ENCODE peak calls at places on chromosomes 13 and 19, in nine cellular contexts. L is body of pancreas, J is IMR-90, K is colonic mucosa, I is cardiac muscle cell, Z is heart right ventricle, B is psoas muscle, V is AG04449, R is kidney epithelial cell. C is an unnamed sample.

GRCh38 chr13:59679239-59679638 is 484.5 kb downstream of the DIAPH3 start:
- DNase-seq in L (no peak), J (no peak), K (no peak), I (no peak), Z (no peak), B (no peak), V (no peak), R (no peak), C (no peak)

GRCh38 chr19:21434516-21434915 is 37.6 kb downstream of the ZNF493 start:
- DNase-seq in L (no peak), J (no peak), K (no peak), I (no peak), Z (no peak), B (no peak), V (no peak), R (no peak), C (no peak)

GRCh38 chr13:100828226-100828625 is 153.6 kb upstream of the TMTC4 start:
- DNase-seq in L (no peak), J (no peak), K (no peak), I (peak), Z (no peak), B (no peak), V (no peak), R (no peak), C (no peak)

GRCh38 chr19:2533686-2534085 is 57.8 kb downstream of the GADD45B start:
- DNase-seq in L (no peak), J (no peak), K (no peak), I (no peak), Z (no peak), B (no peak), V (no peak), R (no peak), C (no peak)

GRCh38 chr19:10503002-10503789 is at the start of gene KEAP1:
- DNase-seq in L (peak), J (no peak), K (peak), I (no peak), Z (peak), B (no peak), V (no peak), R (no peak), C (no peak)

GRCh38 chr19:14165986-14166385 is 29.6 kb upstream of the ASF1B start:
- DNase-seq in L (no peak), J (no peak), K (no peak), I (no peak), Z (no peak), B (no peak), V (no peak), R (no peak), C (no peak)

GRCh38 chr13:46176756-46177155 is 5.2 kb downstream of the LCP1 start:
- DNase-seq in L (no peak), J (no peak), K (no peak), I (no peak), Z (no peak), B (no peak), V (no peak), R (no peak), C (no peak)

GRCh38 chr13:113916330-113916815 is 52.5 kb upstream of the GAS6 start:
- DNase-seq in L (no peak), J (peak), K (no peak), I (no peak), Z (no peak), B (no peak), V (no peak), R (no peak), C (no peak)

GRCh38 chr19:27652796-27653195 is 1560.2 kb downstream of the UQCRFS1 start:
- DNase-seq in L (no peak), J (no peak), K (no peak), I (no peak), Z (no peak), B (no peak), V (no peak), R (no peak), C (no peak)

GRCh38 chr13:98657506-98658085 is 80.7 kb upstream of the STK24 start:
- DNase-seq in L (no peak), J (no peak), K (no peak), I (no peak), Z (no peak), B (no peak), V (no peak), R (no peak), C (no peak)

GRCh38 chr19:342128-342455 is 2.5 kb downstream of the MIER2 start:
- DNase-seq in L (no peak), J (no peak), K (no peak), I (no peak), Z (no peak), B (no peak), V (no peak), R (no peak), C (no peak)
- H3K4me3 ChIP-seq in L (no peak), J (no peak), K (no peak), I (no peak), Z (peak), B (peak), V (peak), R (no peak), C (no peak)

GRCh38 chr13:40432018-40432978 is 234.1 kb downstream of the FOXO1 start:
- DNase-seq in L (no peak), J (no peak), K (no peak), I (no peak), Z (no peak), B (no peak), V (no peak), R (no peak), C (no peak)
- H3K4me3 ChIP-seq in L (no peak), J (no peak), K (no peak), I (no peak), Z (no peak), B (no peak), V (no peak), R (no peak), C (no peak)

DNA sequence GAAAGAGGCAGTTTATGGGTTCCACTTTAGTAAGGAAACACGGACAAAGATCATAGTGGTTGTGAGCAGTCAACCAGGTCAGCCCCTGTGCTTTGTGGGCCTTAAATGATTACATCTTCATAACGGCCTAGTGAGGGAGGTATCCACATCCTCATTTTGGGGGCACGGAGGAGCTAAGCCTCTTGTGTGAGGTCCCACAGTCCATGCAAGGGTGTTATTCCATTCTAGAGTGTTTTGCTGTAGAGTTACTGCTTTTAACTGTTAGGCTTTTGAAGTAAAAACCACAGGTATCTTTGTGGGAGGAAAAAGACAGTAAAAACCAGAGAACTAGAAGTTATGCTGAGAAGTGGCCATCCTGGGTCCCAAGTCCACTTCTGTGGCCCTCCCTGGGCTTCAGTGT is 4.0 kb downstream of the NOP53 start:
- DNase-seq in L (no peak), J (no peak), K (no peak), I (no peak), Z (no peak), B (no peak), V (no peak), R (no peak), C (no peak)
- H3K4me3 ChIP-seq in L (no peak), J (no peak), K (no peak), I (no peak), Z (no peak), B (no peak), V (no peak), R (no peak), C (no peak)

DNA sequence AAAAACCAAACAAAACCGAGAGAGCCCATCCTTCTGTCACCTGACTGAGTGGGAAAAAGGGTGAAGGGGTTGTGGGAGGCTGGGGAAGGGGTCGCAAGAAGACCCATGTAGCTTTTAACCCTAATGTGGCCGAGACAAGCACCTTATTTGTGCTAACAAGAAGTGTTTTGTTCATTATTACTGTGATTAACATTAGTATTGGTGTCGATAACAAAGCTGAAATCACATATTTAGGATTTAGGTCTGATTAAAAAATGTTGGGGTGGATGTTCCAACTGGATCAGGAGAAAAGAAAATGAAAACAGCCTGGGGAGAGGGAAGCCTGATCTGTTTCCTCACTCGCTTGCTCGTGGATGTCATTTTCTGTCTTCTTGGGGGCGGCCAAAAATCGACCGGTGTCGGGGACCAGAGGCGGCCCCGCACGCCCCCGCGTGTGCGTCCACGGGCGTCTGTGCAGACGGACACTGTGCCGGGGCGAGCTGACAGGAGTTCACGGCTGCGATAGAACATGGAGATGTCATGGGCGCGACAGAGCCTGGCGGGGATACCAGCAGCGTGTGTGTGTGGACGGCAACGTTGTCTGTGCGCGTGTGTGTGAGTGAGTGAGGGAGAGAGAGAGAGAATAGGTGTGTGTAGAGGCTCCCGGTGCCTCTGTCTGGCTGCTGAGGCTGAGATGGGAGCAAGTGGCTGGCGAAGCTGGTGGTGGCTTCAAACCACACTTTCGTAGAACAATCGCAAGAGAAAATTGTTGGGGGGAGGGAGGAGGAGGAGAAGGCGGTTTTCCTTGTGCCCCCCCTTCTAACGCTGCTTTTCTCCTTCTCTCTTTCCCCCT is 29.1 kb downstream of the NFIX start:
- DNase-seq in L (no peak), J (peak), K (no peak), I (no peak), Z (no peak), B (peak), V (no peak), R (no peak), C (peak)
- H3K4me3 ChIP-seq in L (no peak), J (peak), K (peak), I (no peak), Z (peak), B (peak), V (peak), R (peak), C (peak)

DNA sequence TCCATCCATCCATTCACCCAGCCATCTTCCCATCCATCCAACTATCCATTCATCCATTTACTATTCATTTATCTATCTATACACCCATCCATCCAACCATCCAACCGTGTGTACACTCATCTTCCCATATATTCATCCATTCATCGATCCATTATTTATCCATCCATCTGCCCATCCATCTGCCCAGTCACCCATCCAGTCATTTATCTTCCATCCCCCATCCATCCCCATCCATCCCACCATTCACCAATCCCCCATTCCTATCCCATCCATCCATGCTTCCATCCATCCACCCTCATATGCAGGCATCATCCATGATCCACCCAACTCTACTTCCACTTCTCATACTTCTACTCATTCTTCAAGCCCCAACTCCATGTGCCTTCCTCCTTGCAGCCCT is 14.0 kb upstream of the HOMER3 start:
- DNase-seq in L (no peak), J (no peak), K (no peak), I (no peak), Z (no peak), B (no peak), V (no peak), R (no peak), C (no peak)
- H3K4me3 ChIP-seq in L (no peak), J (no peak), K (no peak), I (no peak), Z (no peak), B (no peak), V (no peak), R (no peak), C (no peak)

DNA sequence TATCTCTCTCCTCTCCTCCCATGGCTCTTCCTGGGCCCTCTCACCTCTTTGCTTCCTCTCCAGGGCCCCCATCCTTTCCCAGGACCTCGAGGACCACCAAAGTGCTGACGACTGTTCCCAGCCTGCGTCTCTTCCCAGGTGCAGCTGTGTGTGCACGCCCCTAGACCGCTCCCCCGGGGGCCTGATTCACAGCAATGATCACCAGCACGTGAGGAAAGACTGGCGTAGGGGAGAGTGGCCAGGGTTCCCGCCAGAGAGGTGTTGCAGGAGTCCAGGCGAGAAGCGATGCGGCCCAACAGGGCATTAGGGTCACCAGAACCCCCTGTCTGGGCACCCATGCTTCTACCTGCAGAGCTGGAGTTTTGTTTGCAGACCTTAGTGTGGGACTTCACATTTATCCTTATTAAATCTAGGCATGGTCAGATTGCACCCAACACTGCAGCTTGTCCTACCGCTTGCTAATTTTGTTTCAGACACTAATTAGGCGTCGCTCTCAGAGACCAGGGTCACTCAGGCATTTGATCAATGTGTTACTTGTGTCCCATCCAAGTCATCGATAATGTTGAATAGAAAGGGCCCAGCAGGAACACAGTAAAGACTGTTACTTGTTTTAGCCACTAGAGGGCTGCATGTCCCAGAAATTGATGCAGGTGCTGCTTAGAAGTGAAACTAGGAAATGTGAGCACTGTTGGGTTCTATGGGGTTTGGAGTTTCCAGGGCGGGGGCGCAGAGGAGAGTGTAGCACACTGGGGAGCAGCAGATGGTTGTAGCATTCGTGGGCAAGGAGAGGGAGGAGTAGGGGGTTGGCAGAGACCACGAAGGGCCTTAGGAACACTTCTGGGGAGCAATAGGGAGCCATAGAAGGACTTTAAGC is 53.2 kb downstream of the CDADC1 start:
- DNase-seq in L (peak), J (peak), K (peak), I (peak), Z (peak), B (peak), V (no peak), R (peak), C (no peak)
- H3K4me3 ChIP-seq in L (no peak), J (no peak), K (peak), I (no peak), Z (peak), B (peak), V (no peak), R (no peak), C (peak)

C was measured in dorsolateral prefrontal cortex.